ENCODE peak calls at places on chromosomes 13 and 19, in four cellular contexts. F is GM12878, W is HCT116, S is H1. X is an unnamed sample.

GRCh38 chr13:110023729-110024645 is 237.6 kb upstream of the IRS2 start:
- DNase-seq in F (no peak), W (no peak), S (no peak), X (no peak)

GRCh38 chr13:30545320-30545719 is 72.4 kb upstream of the USPL1 start:
- DNase-seq in F (no peak), W (no peak), S (no peak), X (no peak)

GRCh38 chr19:41882568-41883462 is at the start of gene ARHGEF1:
- DNase-seq in F (no peak), W (no peak), S (no peak), X (peak)

GRCh38 chr19:55246462-55247451 is 12.1 kb downstream of the PPP6R1 start:
- DNase-seq in F (no peak), W (no peak), S (no peak), X (peak)

GRCh38 chr19:46599716-46600392 is 1.3 kb upstream of the CALM3 start:
- DNase-seq in F (no peak), W (no peak), S (no peak), X (no peak)

GRCh38 chr13:82330499-82330898 is 1551.8 kb downstream of the SLITRK1 start:
- DNase-seq in F (no peak), W (no peak), S (no peak), X (peak)

GRCh38 chr13:20148501-20149183 is 12.2 kb downstream of the GJA3 start:
- DNase-seq in F (no peak), W (no peak), S (no peak), X (no peak)

GRCh38 chr19:3645067-3645396 is 18.4 kb upstream of the CACTIN start:
- DNase-seq in F (no peak), W (no peak), S (no peak), X (no peak)

GRCh38 chr19:4606921-4607678 is 32.2 kb upstream of the TNFAIP8L1 start:
- DNase-seq in F (no peak), W (no peak), S (no peak), X (peak)

GRCh38 chr19:15115080-15115479 is 7.9 kb downstream of the SYDE1 start:
- DNase-seq in F (no peak), W (no peak), S (no peak), X (no peak)

GRCh38 chr19:55546822-55547614 is 1.7 kb upstream of the SBK3 start:
- DNase-seq in F (no peak), W (no peak), S (no peak), X (peak)

GRCh38 chr19:48461982-48462655 is 6.7 kb downstream of the KCNJ14 start:
- DNase-seq in F (no peak), W (peak), S (peak), X (peak)

GRCh38 chr13:97485328-97485727 is 51.4 kb downstream of the RAP2A start:
- DNase-seq in F (no peak), W (no peak), S (no peak), X (no peak)

GRCh38 chr19:52945652-52946321 is 16.9 kb downstream of the ZNF816 start:
- DNase-seq in F (no peak), W (no peak), S (no peak), X (no peak)

GRCh38 chr13:79779761-79780160 is 298.8 kb downstream of the NDFIP2 start:
- DNase-seq in F (no peak), W (no peak), S (no peak), X (no peak)

DNA sequence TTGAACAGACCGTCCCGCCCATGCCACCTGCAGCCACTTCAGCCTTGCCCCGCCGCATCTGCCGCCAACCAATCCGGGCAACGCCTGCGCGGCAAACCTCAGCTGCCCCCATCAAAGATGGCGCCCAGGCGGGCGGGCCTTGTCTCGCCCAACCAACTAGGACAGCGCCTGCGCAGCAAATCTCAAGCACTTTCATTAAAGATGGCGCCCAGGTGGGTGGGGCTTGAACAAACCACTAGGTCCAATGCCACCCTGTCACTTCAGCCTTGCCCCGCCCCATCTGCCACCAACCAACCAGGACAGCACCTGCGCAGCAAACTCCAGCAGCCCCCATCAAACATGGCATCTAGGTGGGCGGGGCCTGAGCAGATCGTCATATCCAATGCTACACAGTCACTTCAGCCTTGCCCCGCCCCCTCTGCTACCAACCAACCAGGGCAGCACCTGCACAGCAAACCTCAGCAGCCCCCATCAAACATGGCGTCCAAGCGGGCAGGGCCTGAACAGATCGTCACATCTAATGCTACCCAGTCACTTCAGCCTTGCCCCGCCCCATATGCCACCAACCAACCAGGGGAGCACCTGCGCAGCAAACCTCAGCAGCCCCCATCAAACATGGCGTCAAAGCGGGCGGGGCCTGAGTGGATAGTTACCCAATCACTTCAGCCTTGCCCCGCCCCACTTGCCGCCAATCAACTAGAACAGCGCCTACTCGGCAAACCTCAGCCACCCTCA is 1.4 kb downstream of the PEG3 start:
- DNase-seq in F (no peak), W (no peak), S (no peak), X (no peak)
- TF ChIP-seq CEBPB in F (no peak), W (no peak), S (no peak), X (no peak)

GRCh38 chr13:74796126-74796643 is 662.0 kb upstream of the KLF12 start:
- DNase-seq in F (no peak), W (no peak), S (no peak), X (no peak)

GRCh38 chr13:74794147-74794546 is 659.9 kb upstream of the KLF12 start:
- DNase-seq in F (no peak), W (no peak), S (no peak), X (no peak)

GRCh38 chr13:74795526-74795925 is 661.3 kb upstream of the KLF12 start:
- DNase-seq in F (no peak), W (no peak), S (no peak), X (no peak)

GRCh38 chr13:74794582-74794981 is 660.4 kb upstream of the KLF12 start:
- DNase-seq in F (no peak), W (no peak), S (no peak), X (no peak)
- TF ChIP-seq EGR1 in F (no peak), W (no peak), S (no peak), X (no peak)

DNA sequence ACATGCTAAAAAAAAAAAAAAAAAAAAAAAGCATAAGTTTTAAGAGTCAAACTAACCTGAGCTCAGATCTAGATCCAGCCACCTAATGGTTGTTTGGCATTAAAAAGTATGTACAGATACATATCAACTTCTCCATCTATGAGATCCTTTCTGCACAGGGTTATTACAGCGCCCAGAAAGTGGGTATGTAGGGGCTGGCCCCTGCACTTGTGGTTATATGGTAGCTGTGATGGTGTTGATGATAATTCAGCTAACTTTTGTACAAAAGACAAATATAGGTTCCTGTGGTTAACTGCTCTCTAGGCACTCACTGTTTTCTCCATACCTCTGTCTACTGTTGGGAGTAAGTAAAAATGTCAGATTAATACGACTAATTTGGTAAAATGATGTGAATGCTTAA is 81.7 kb downstream of the TNFRSF19 start:
- DNase-seq in F (no peak), W (no peak), S (no peak), X (no peak)
- TF ChIP-seq CEBPB in F (no peak), W (no peak), S (no peak), X (no peak)

DNA sequence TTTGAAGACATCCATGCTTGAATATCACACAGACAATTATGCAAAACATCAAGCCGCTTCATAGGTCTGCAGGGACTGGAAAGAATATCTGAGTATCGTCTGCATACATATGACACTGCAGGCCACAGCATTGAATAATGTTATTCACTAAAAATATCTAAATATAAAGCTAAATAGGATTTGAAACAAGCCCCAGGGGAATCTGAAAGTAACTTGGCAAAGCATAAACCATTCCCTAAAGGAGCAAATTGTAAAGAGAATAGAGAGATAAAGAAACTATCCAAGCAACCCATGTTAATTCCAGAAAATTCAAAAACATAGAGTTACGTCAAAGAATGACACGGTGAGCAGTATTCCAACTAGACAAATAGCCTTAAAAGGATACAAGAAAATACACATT is 1251.0 kb downstream of the PCDH17 start:
- DNase-seq in F (no peak), W (no peak), S (no peak), X (no peak)
- TF ChIP-seq EGR1 in F (no peak), W (no peak), S (no peak), X (no peak)

DNA sequence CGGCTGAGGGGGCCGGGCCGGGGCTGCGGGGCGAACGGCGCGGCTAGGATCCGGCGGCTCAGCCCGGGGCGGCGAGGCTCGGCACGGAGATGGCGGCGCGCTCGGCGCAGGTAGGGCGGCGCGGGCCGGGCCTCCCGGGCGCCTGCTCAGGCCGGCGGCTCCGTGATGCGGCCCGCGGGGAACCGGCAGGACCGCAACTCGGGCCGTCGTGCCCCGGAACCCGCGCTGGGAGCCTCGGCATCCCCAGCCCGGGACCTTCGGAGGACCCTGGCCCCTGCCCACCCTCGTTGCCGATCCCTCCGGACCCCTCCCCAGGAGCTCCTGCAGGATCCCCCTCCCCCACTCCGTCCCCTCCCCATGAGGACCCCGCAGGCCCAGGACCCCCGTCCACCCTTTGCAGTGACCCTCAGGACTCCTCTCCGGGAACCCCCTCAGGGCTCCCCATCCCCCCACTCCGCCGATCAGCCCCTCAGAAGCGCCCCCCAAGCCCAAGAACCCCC is 304 bp downstream of the EVI5L start:
- DNase-seq in F (no peak), W (no peak), S (no peak), X (no peak)
- TF ChIP-seq CEBPB in F (no peak), W (no peak), S (no peak), X (no peak)